ENCODE peak calls at places on chromosomes 5 and 9, in eight cellular contexts. One of them, this sample, is unnamed.

GRCh38 chr5:143200781-143201398 is 202.6 kb downstream of the NR3C1 start:
- DNase-seq in activated CD4-positive, alpha-beta T cell treated with anti-CD3 and anti-CD28 coated beads, Interleukin-2, amount 50 U/mL, for 24 hours: no peak
- DNase-seq in dermis microvascular lymphatic vessel endothelial cell: no peak
- DNase-seq in H1: no peak
- DNase-seq in GM03348: peak; percentile 80
- DNase-seq in stimulated activated CD4-positive, alpha-beta T cell treated with anti-CD3 and anti-CD28 coated beads, Interleukin-15, amount 100 ng/mL, for 1 hour: no peak
- DNase-seq in cerebellar cortex: no peak
- DNase-seq in A549: no peak
- DNase-seq in this sample: peak; percentile 31

GRCh38 chr5:115460476-115460875 is 84.1 kb downstream of the FEM1C start:
- DNase-seq in activated CD4-positive, alpha-beta T cell treated with anti-CD3 and anti-CD28 coated beads, Interleukin-2, amount 50 U/mL, for 24 hours: no peak
- DNase-seq in dermis microvascular lymphatic vessel endothelial cell: no peak
- DNase-seq in H1: no peak
- DNase-seq in GM03348: peak; percentile 43
- DNase-seq in stimulated activated CD4-positive, alpha-beta T cell treated with anti-CD3 and anti-CD28 coated beads, Interleukin-15, amount 100 ng/mL, for 1 hour: no peak
- DNase-seq in cerebellar cortex: peak; percentile 35
- DNase-seq in A549: peak; percentile 27
- DNase-seq in this sample: no peak

GRCh38 chr5:116025831-116026230 is 6.4 kb upstream of the ARL14EPL start:
- DNase-seq in activated CD4-positive, alpha-beta T cell treated with anti-CD3 and anti-CD28 coated beads, Interleukin-2, amount 50 U/mL, for 24 hours: no peak
- DNase-seq in dermis microvascular lymphatic vessel endothelial cell: no peak
- DNase-seq in H1: no peak
- DNase-seq in GM03348: no peak
- DNase-seq in stimulated activated CD4-positive, alpha-beta T cell treated with anti-CD3 and anti-CD28 coated beads, Interleukin-15, amount 100 ng/mL, for 1 hour: no peak
- DNase-seq in cerebellar cortex: no peak
- DNase-seq in A549: no peak
- DNase-seq in this sample: no peak

GRCh38 chr9:97072285-97072770 is 33.4 kb upstream of the CTSV start:
- DNase-seq in activated CD4-positive, alpha-beta T cell treated with anti-CD3 and anti-CD28 coated beads, Interleukin-2, amount 50 U/mL, for 24 hours: no peak
- DNase-seq in dermis microvascular lymphatic vessel endothelial cell: no peak
- DNase-seq in H1: no peak
- DNase-seq in GM03348: no peak
- DNase-seq in stimulated activated CD4-positive, alpha-beta T cell treated with anti-CD3 and anti-CD28 coated beads, Interleukin-15, amount 100 ng/mL, for 1 hour: no peak
- DNase-seq in cerebellar cortex: no peak
- DNase-seq in A549: no peak
- DNase-seq in this sample: no peak

GRCh38 chr5:37272564-37272963 is 23.4 kb upstream of the CPLANE1 start:
- DNase-seq in activated CD4-positive, alpha-beta T cell treated with anti-CD3 and anti-CD28 coated beads, Interleukin-2, amount 50 U/mL, for 24 hours: no peak
- DNase-seq in dermis microvascular lymphatic vessel endothelial cell: no peak
- DNase-seq in H1: no peak
- DNase-seq in GM03348: peak; percentile 70
- DNase-seq in stimulated activated CD4-positive, alpha-beta T cell treated with anti-CD3 and anti-CD28 coated beads, Interleukin-15, amount 100 ng/mL, for 1 hour: no peak
- DNase-seq in cerebellar cortex: no peak
- DNase-seq in A549: peak; percentile 41
- DNase-seq in this sample: no peak

GRCh38 chr9:120360046-120360445 is 219.9 kb downstream of the CDK5RAP2 start:
- DNase-seq in activated CD4-positive, alpha-beta T cell treated with anti-CD3 and anti-CD28 coated beads, Interleukin-2, amount 50 U/mL, for 24 hours: no peak
- DNase-seq in dermis microvascular lymphatic vessel endothelial cell: no peak
- DNase-seq in H1: no peak
- DNase-seq in GM03348: no peak
- DNase-seq in stimulated activated CD4-positive, alpha-beta T cell treated with anti-CD3 and anti-CD28 coated beads, Interleukin-15, amount 100 ng/mL, for 1 hour: no peak
- DNase-seq in cerebellar cortex: no peak
- DNase-seq in A549: no peak
- DNase-seq in this sample: no peak

GRCh38 chr9:128107971-128108783 is 19.4 kb downstream of the PTGES2 start:
- DNase-seq in activated CD4-positive, alpha-beta T cell treated with anti-CD3 and anti-CD28 coated beads, Interleukin-2, amount 50 U/mL, for 24 hours: no peak
- DNase-seq in dermis microvascular lymphatic vessel endothelial cell: no peak
- DNase-seq in H1: no peak
- DNase-seq in GM03348: no peak
- DNase-seq in stimulated activated CD4-positive, alpha-beta T cell treated with anti-CD3 and anti-CD28 coated beads, Interleukin-15, amount 100 ng/mL, for 1 hour: no peak
- DNase-seq in cerebellar cortex: no peak
- DNase-seq in A549: no peak
- DNase-seq in this sample: no peak

GRCh38 chr9:134942421-134943119 is 24.9 kb upstream of the FCN1 start:
- DNase-seq in activated CD4-positive, alpha-beta T cell treated with anti-CD3 and anti-CD28 coated beads, Interleukin-2, amount 50 U/mL, for 24 hours: no peak
- DNase-seq in dermis microvascular lymphatic vessel endothelial cell: no peak
- DNase-seq in H1: no peak
- DNase-seq in GM03348: no peak
- DNase-seq in stimulated activated CD4-positive, alpha-beta T cell treated with anti-CD3 and anti-CD28 coated beads, Interleukin-15, amount 100 ng/mL, for 1 hour: no peak
- DNase-seq in cerebellar cortex: no peak
- DNase-seq in A549: no peak
- DNase-seq in this sample: no peak

GRCh38 chr5:10158886-10159285 is 90.8 kb downstream of the ATPSCKMT start:
- DNase-seq in activated CD4-positive, alpha-beta T cell treated with anti-CD3 and anti-CD28 coated beads, Interleukin-2, amount 50 U/mL, for 24 hours: no peak
- DNase-seq in dermis microvascular lymphatic vessel endothelial cell: no peak
- DNase-seq in H1: no peak
- DNase-seq in GM03348: no peak
- DNase-seq in stimulated activated CD4-positive, alpha-beta T cell treated with anti-CD3 and anti-CD28 coated beads, Interleukin-15, amount 100 ng/mL, for 1 hour: no peak
- DNase-seq in cerebellar cortex: no peak
- DNase-seq in A549: no peak
- DNase-seq in this sample: peak; percentile 24

GRCh38 chr9:135101486-135101885 is 14.0 kb downstream of the OLFM1 start:
- DNase-seq in activated CD4-positive, alpha-beta T cell treated with anti-CD3 and anti-CD28 coated beads, Interleukin-2, amount 50 U/mL, for 24 hours: no peak
- DNase-seq in dermis microvascular lymphatic vessel endothelial cell: no peak
- DNase-seq in H1: no peak
- DNase-seq in GM03348: no peak
- DNase-seq in stimulated activated CD4-positive, alpha-beta T cell treated with anti-CD3 and anti-CD28 coated beads, Interleukin-15, amount 100 ng/mL, for 1 hour: no peak
- DNase-seq in cerebellar cortex: no peak
- DNase-seq in A549: no peak
- DNase-seq in this sample: no peak

GRCh38 chr5:3899093-3899492 is 303.5 kb downstream of the IRX1 start:
- DNase-seq in activated CD4-positive, alpha-beta T cell treated with anti-CD3 and anti-CD28 coated beads, Interleukin-2, amount 50 U/mL, for 24 hours: no peak
- DNase-seq in dermis microvascular lymphatic vessel endothelial cell: no peak
- DNase-seq in H1: no peak
- DNase-seq in GM03348: no peak
- DNase-seq in stimulated activated CD4-positive, alpha-beta T cell treated with anti-CD3 and anti-CD28 coated beads, Interleukin-15, amount 100 ng/mL, for 1 hour: no peak
- DNase-seq in cerebellar cortex: no peak
- DNase-seq in A549: no peak
- DNase-seq in this sample: no peak

GRCh38 chr5:38446029-38446522 is 110.4 kb downstream of the LIFR start:
- DNase-seq in activated CD4-positive, alpha-beta T cell treated with anti-CD3 and anti-CD28 coated beads, Interleukin-2, amount 50 U/mL, for 24 hours: no peak
- DNase-seq in dermis microvascular lymphatic vessel endothelial cell: no peak
- DNase-seq in H1: no peak
- DNase-seq in GM03348: no peak
- DNase-seq in stimulated activated CD4-positive, alpha-beta T cell treated with anti-CD3 and anti-CD28 coated beads, Interleukin-15, amount 100 ng/mL, for 1 hour: no peak
- DNase-seq in cerebellar cortex: no peak
- DNase-seq in A549: no peak
- DNase-seq in this sample: no peak

GRCh38 chr5:155402927-155403645 is 389.5 kb downstream of the KIF4B start:
- DNase-seq in activated CD4-positive, alpha-beta T cell treated with anti-CD3 and anti-CD28 coated beads, Interleukin-2, amount 50 U/mL, for 24 hours: no peak
- DNase-seq in dermis microvascular lymphatic vessel endothelial cell: no peak
- DNase-seq in H1: no peak
- DNase-seq in GM03348: no peak
- DNase-seq in stimulated activated CD4-positive, alpha-beta T cell treated with anti-CD3 and anti-CD28 coated beads, Interleukin-15, amount 100 ng/mL, for 1 hour: no peak
- DNase-seq in cerebellar cortex: no peak
- DNase-seq in A549: no peak
- DNase-seq in this sample: no peak

This sample was measured in K562.